ENCODE peak calls at places on chromosomes 2 and 18, in five cellular contexts. I is glutamatergic neuron, A is A549, D is progenitor cell of endocrine pancreas, U is AG09319. O is an unnamed sample.

GRCh38 chr2:73163522-73164367 is 38.6 kb upstream of the NOTO start:
- DNase-seq in A (peak; percentile 82), U (peak; percentile 34), D (peak; percentile 80), I (peak; percentile 79), O (no peak)

GRCh38 chr2:45622704-45623103 is 11.6 kb upstream of the SRBD1 start:
- DNase-seq in U (no peak), I (no peak), A (no peak), D (no peak), O (no peak)

GRCh38 chr2:60335533-60336237 is 217.8 kb downstream of the BCL11A start:
- DNase-seq in I (no peak), D (no peak), A (no peak), U (no peak), O (no peak)

GRCh38 chr2:67463810-67464209 is 66.7 kb downstream of the ETAA1 start:
- DNase-seq in A (peak; percentile 74), I (no peak), D (no peak), U (no peak), O (no peak)

GRCh38 chr18:48842259-48843061 is 108.3 kb downstream of the SMAD7 start:
- DNase-seq in I (peak; percentile 16), A (no peak), U (no peak), D (no peak), O (peak; percentile 77)

GRCh38 chr2:109260116-109260855 is 131.3 kb downstream of the SH3RF3 start:
- DNase-seq in D (no peak), U (no peak), I (no peak), A (no peak), O (no peak)

GRCh38 chr2:167430447-167430846 is 542.2 kb downstream of the XIRP2 start:
- DNase-seq in D (no peak), I (no peak), U (no peak), A (no peak), O (no peak)

GRCh38 chr18:61569176-61569892 is 236.1 kb downstream of the CDH20 start:
- DNase-seq in D (no peak), A (no peak), U (peak; percentile 60), I (no peak), O (no peak)

GRCh38 chr2:166419616-166419934 is 43.8 kb upstream of the SCN9A start:
- DNase-seq in D (no peak), A (peak; percentile 58), I (no peak), U (peak; percentile 23), O (no peak)

GRCh38 chr18:32040936-32041335 is 22.3 kb downstream of the RNF125 start:
- DNase-seq in D (no peak), U (no peak), A (no peak), I (no peak), O (no peak)

GRCh38 chr2:43387092-43388062 is 161.0 kb upstream of the ZFP36L2 start:
- DNase-seq in D (no peak), U (no peak), A (no peak), I (no peak), O (no peak)

GRCh38 chr2:189951791-189952535 is 110.6 kb downstream of the MSTN start:
- DNase-seq in U (no peak), I (no peak), A (peak; percentile 15), D (no peak), O (no peak)

GRCh38 chr2:75853441-75853840 is 142.7 kb upstream of the GCFC2 start:
- DNase-seq in D (no peak), U (no peak), I (no peak), A (no peak), O (no peak)

GRCh38 chr2:175009917-175010621 is 4.9 kb upstream of the CHN1 start:
- DNase-seq in U (no peak), A (no peak), D (no peak), I (no peak), O (no peak)

GRCh38 chr18:31203794-31204148 is 41.1 kb upstream of the DSC1 start:
- DNase-seq in I (no peak), U (no peak), D (no peak), A (no peak), O (no peak)

GRCh38 chr18:27860701-27861107 is 316.2 kb downstream of the CDH2 start:
- DNase-seq in I (no peak), U (no peak), A (no peak), D (no peak), O (no peak)

GRCh38 chr2:219951111-219951510 is 323.7 kb downstream of the SLC4A3 start:
- DNase-seq in D (no peak), I (no peak), A (no peak), U (no peak), O (no peak)

GRCh38 chr2:166610180-166610919 is 116.3 kb upstream of the SCN7A start:
- DNase-seq in U (no peak), I (peak; percentile 69), D (no peak), A (no peak), O (no peak)

GRCh38 chr2:231611273-231612198 is 18.9 kb downstream of the TEX44 start:
- DNase-seq in U (no peak), I (peak; percentile 56), A (peak; percentile 80), D (no peak), O (no peak)

GRCh38 chr18:69400253-69400975 is at the start of gene DOK6:
- DNase-seq in D (peak; percentile 46), I (peak; percentile 86), A (peak; percentile 16), U (peak; percentile 32), O (no peak)

GRCh38 chr2:168086805-168087204 is 160.6 kb downstream of the STK39 start:
- DNase-seq in I (no peak), A (no peak), U (no peak), D (no peak), O (no peak)

GRCh38 chr2:47174731-47175361 is 19.7 kb upstream of the STPG4 start:
- DNase-seq in I (no peak), U (no peak), A (peak; percentile 87), D (no peak), O (no peak)

GRCh38 chr2:218691234-218691633 is 19.3 kb downstream of the STK36 start:
- DNase-seq in I (no peak), D (no peak), U (no peak), A (no peak), O (no peak)

GRCh38 chr18:62420151-62420512 is 95.0 kb downstream of the TNFRSF11A start:
- DNase-seq in A (peak; percentile 48), I (no peak), D (no peak), U (no peak), O (no peak)

GRCh38 chr2:163681765-163682164 is 54.0 kb downstream of the FIGN start:
- DNase-seq in D (no peak), U (no peak), I (no peak), A (no peak), O (no peak)

GRCh38 chr2:163686289-163686688 is 49.5 kb downstream of the FIGN start:
- DNase-seq in D (no peak), A (no peak), I (no peak), U (no peak), O (no peak)

GRCh38 chr2:163687213-163687612 is 48.6 kb downstream of the FIGN start:
- DNase-seq in U (no peak), D (no peak), A (no peak), I (no peak), O (no peak)

DNA sequence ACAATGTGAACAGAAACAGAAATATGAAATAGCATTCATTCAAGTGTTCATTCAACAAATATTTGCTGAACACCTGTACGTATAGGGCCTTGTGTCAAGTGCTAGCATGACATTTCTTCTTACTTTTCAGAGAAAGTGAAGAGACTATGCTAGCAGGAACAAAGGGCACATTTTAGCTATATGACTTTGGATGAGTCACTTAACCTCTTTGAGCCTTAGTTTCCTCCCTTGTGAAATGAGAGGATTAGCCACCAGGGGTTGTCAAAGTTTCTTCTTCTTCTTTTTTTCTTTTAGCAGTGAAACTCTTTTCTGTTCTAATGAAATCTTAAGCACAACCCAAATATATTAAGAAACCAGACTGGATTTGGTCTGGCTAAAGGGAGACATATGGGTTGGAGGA is 53.1 kb downstream of the FIGN start:
- DNase-seq in I (no peak), U (no peak), A (peak; percentile 21), D (no peak), O (no peak)
- TF ChIP-seq CTCF in I (peak; percentile 13), U (peak; percentile 2), A (no peak), D (no peak), O (peak; percentile 64)

GRCh38 chr2:16774980-16775963 is 109.6 kb upstream of the CYRIA start:
- DNase-seq in U (no peak), D (peak; percentile 14), A (peak; percentile 30), I (peak; percentile 51), O (no peak)
- TF ChIP-seq CTCF in U (no peak), D (peak; percentile 72), A (no peak), I (peak; percentile 11), O (peak; percentile 27)

GRCh38 chr18:8619041-8619440 is 9.8 kb downstream of the RAB12 start:
- DNase-seq in U (no peak), D (no peak), A (no peak), I (no peak), O (no peak)

GRCh38 chr18:8617907-8618306 is 8.7 kb downstream of the RAB12 start:
- DNase-seq in A (no peak), U (no peak), I (no peak), D (no peak), O (no peak)

GRCh38 chr18:8619835-8620577 is 10.8 kb downstream of the RAB12 start:
- DNase-seq in U (no peak), I (no peak), A (no peak), D (no peak), O (no peak)

GRCh38 chr18:8623549-8624106 is 14.4 kb downstream of the RAB12 start:
- DNase-seq in A (no peak), D (no peak), I (no peak), U (no peak), O (no peak)

DNA sequence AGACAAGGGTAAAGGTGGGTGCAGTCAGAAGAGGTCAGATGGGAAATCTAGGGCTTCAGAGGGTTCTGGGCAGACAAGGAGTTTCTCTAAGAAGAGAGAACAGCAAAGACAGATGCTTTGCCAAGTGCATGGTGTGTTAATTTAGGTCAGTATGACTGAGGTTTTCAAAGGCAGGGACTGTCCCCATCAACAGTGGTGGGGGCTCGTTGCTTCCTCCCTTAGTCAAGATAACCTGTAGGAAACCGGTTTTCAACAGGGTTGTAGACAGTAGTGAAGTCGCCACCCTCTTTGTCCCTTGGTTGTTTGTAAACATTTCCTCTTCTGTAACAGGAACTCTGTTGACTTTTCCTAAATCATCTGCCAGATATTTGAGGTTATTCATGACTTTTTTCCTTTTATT is 11.6 kb downstream of the RAB12 start:
- DNase-seq in I (no peak), D (no peak), U (no peak), A (no peak), O (no peak)
- TF ChIP-seq CTCF in I (no peak), D (no peak), U (no peak), A (no peak), O (no peak)

GRCh38 chr2:126976721-126977328 is 78.1 kb downstream of the TEX51 start:
- DNase-seq in D (no peak), A (no peak), I (no peak), U (no peak), O (no peak)
- TF ChIP-seq CTCF in D (no peak), A (no peak), I (no peak), U (no peak), O (no peak)

O was measured in chondrocyte.